ENCODE peak calls at places on chromosomes 1 and 21, in nine cellular contexts. A is left ventricle myocardium inferior; P is activated T-cell treated with anti-CD3 and anti-CD28 coated beads, Interleukin-2, amount 50 U/mL, for 24 hours; B is EL; L is ovary; J is HS-5; S is A549; Z is left cardiac atrium; R is kidney. D is an unnamed sample.

GRCh38 chr1:32917521-32917920 is 16.3 kb upstream of the TMEM54 start:
- DNase-seq in P (no peak), Z (no peak), S (no peak), A (no peak), R (no peak), B (no peak), J (no peak), L (no peak), D (no peak)

GRCh38 chr1:178551940-178552339 is 39.0 kb downstream of the TEX35 start:
- DNase-seq in S (no peak), A (no peak), Z (no peak), L (no peak), B (no peak), P (no peak), R (no peak), J (no peak), D (no peak)

GRCh38 chr1:201902198-201902597 is 13.5 kb downstream of the SHISA4 start:
- DNase-seq in A (no peak), L (no peak), R (no peak), S (no peak), J (no peak), B (peak), Z (no peak), P (no peak), D (no peak)

GRCh38 chr1:53511933-53512806 is 53.0 kb downstream of the DMRTB1 start:
- DNase-seq in Z (peak), R (no peak), J (no peak), P (no peak), A (peak), L (no peak), B (peak), S (no peak), D (no peak)

GRCh38 chr1:62194651-62195282 is at the start of gene L1TD1:
- DNase-seq in R (no peak), L (no peak), S (no peak), P (no peak), J (no peak), B (peak), Z (no peak), A (no peak), D (no peak)

GRCh38 chr1:205247130-205247921 is 19.6 kb downstream of the TMCC2 start:
- DNase-seq in P (no peak), Z (no peak), J (no peak), L (peak), B (no peak), R (no peak), A (no peak), S (no peak), D (no peak)

GRCh38 chr1:14961661-14962267 is 191.8 kb upstream of the TMEM51 start:
- DNase-seq in J (no peak), A (no peak), B (no peak), S (no peak), R (peak), L (no peak), Z (no peak), P (no peak), D (no peak)

GRCh38 chr1:26788515-26788785 is 700 bp downstream of the PIGV start:
- DNase-seq in Z (no peak), P (no peak), S (no peak), B (no peak), L (no peak), A (no peak), R (no peak), J (no peak), D (no peak)

GRCh38 chr1:211739671-211740411 is 64.4 kb upstream of the NEK2 start:
- DNase-seq in R (no peak), B (no peak), L (no peak), P (no peak), S (no peak), Z (no peak), A (no peak), J (no peak), D (no peak)

GRCh38 chr1:185871627-185872150 is 137.5 kb downstream of the HMCN1 start:
- DNase-seq in J (no peak), P (no peak), L (no peak), R (no peak), Z (no peak), S (no peak), A (no peak), B (no peak), D (no peak)

GRCh38 chr1:27031235-27032118 is 18.8 kb upstream of the TENT5B start:
- DNase-seq in A (peak), L (peak), Z (peak), R (peak), J (no peak), P (no peak), B (peak), S (no peak), D (no peak)

GRCh38 chr1:37660646-37661045 is 26.0 kb upstream of the RSPO1 start:
- DNase-seq in J (no peak), R (peak), Z (no peak), B (no peak), S (no peak), P (no peak), L (no peak), A (no peak), D (no peak)

GRCh38 chr1:200279810-200280411 is 129.9 kb downstream of the ZNF281 start:
- DNase-seq in P (no peak), Z (peak), B (peak), J (peak), A (no peak), R (no peak), L (no peak), S (peak), D (no peak)

GRCh38 chr1:220880726-220881506 is 1.7 kb downstream of the HLX start:
- DNase-seq in B (peak), J (no peak), P (no peak), Z (peak), R (peak), S (no peak), L (peak), A (peak), D (no peak)

GRCh38 chr1:19960621-19961020 is 18.8 kb downstream of the PLA2G2A start:
- DNase-seq in A (no peak), B (no peak), Z (no peak), R (no peak), S (no peak), P (no peak), L (no peak), J (no peak), D (no peak)

GRCh38 chr1:88650676-88651418 is 33.2 kb upstream of the PKN2 start:
- DNase-seq in B (peak), J (peak), P (no peak), R (no peak), Z (no peak), L (no peak), S (no peak), A (no peak), D (no peak)

GRCh38 chr21:33856893-33857527 is 58.6 kb downstream of the ATP5PO start:
- DNase-seq in R (no peak), A (no peak), L (no peak), Z (no peak), S (no peak), P (no peak), J (no peak), B (no peak), D (no peak)

GRCh38 chr1:87292684-87293493 is 35.8 kb upstream of the LMO4 start:
- DNase-seq in Z (peak), S (peak), R (no peak), L (peak), J (peak), B (peak), P (peak), A (no peak), D (no peak)

GRCh38 chr1:230972855-230973271 is 5.8 kb downstream of the TTC13 start:
- DNase-seq in J (no peak), Z (no peak), P (peak), B (peak), R (no peak), A (no peak), S (no peak), L (no peak), D (peak)

GRCh38 chr1:36151845-36152203 is 2.5 kb upstream of the TRAPPC3 start:
- DNase-seq in P (peak), J (no peak), A (no peak), B (no peak), S (no peak), R (no peak), L (no peak), Z (peak), D (peak)

GRCh38 chr1:197841828-197842573 is 60.4 kb upstream of the C1orf53 start:
- DNase-seq in J (no peak), Z (no peak), L (no peak), R (no peak), A (no peak), P (no peak), S (no peak), B (peak), D (no peak)

GRCh38 chr1:20538227-20538626 is 14.1 kb upstream of the FAM43B start:
- DNase-seq in A (no peak), L (no peak), J (no peak), R (no peak), S (no peak), P (no peak), Z (no peak), B (no peak), D (no peak)

GRCh38 chr1:66576645-66577044 is 42.7 kb downstream of the SGIP1 start:
- DNase-seq in S (no peak), B (peak), L (no peak), Z (peak), J (no peak), R (no peak), P (no peak), A (no peak), D (no peak)

GRCh38 chr1:4045397-4046010 is 145.4 kb upstream of the C1orf174 start:
- DNase-seq in A (no peak), B (no peak), P (no peak), J (no peak), S (no peak), L (no peak), R (no peak), Z (no peak), D (no peak)

GRCh38 chr1:164914208-164914607 is 355.2 kb downstream of the PBX1 start:
- DNase-seq in L (no peak), A (no peak), S (no peak), J (no peak), B (peak), P (no peak), R (no peak), Z (no peak), D (no peak)

GRCh38 chr1:7298145-7298544 is 473.0 kb upstream of the VAMP3 start:
- DNase-seq in S (no peak), L (no peak), A (no peak), B (no peak), Z (no peak), J (no peak), R (no peak), P (no peak), D (no peak)

GRCh38 chr1:237032029-237032428 is 10.0 kb upstream of the RYR2 start:
- DNase-seq in R (no peak), S (no peak), J (no peak), L (no peak), B (peak), A (no peak), Z (no peak), P (no peak), D (no peak)

GRCh38 chr1:221268295-221268694 is 389.1 kb downstream of the HLX start:
- DNase-seq in Z (no peak), J (peak), P (no peak), L (no peak), A (no peak), B (peak), S (no peak), R (no peak), D (no peak)

GRCh38 chr1:147641695-147642592 is 28.4 kb downstream of the ACP6 start:
- DNase-seq in J (peak), A (no peak), R (no peak), S (peak), B (peak), Z (no peak), P (no peak), L (peak), D (no peak)

GRCh38 chr1:74689800-74690696 is 16.5 kb upstream of the ERICH3 start:
- DNase-seq in R (no peak), B (peak), P (no peak), L (peak), J (peak), S (no peak), Z (no peak), A (no peak), D (no peak)

GRCh38 chr1:223363057-223363855 is 720 bp downstream of the SUSD4 start:
- DNase-seq in A (peak), S (peak), P (peak), L (peak), Z (peak), J (no peak), R (peak), B (peak), D (peak)

GRCh38 chr1:108533351-108534083 is 26.4 kb upstream of the EEIG2 start:
- DNase-seq in S (no peak), B (no peak), R (no peak), A (no peak), Z (no peak), P (no peak), J (no peak), L (no peak), D (no peak)

GRCh38 chr1:22383526-22384291 is 67.9 kb upstream of the ZBTB40 start:
- DNase-seq in Z (no peak), L (no peak), J (no peak), R (no peak), A (no peak), P (no peak), S (peak), B (no peak), D (no peak)